ENCODE peak calls at places on chromosomes 13 and 19, in four cellular contexts. Q is stomach, W is GM23338, B is Panc1. P is an unnamed sample.
A peak's percentile ranks its signal among the peaks of the same experiment; 100 is the strongest.

GRCh38 chr13:43036386-43037220 is 13.2 kb downstream of the DNAJC15 start:
- DNase-seq in Q (no peak), W (peak; percentile 12), B (no peak), P (no peak)

GRCh38 chr13:65724261-65724660 is 1505.9 kb downstream of the PCDH9 start:
- DNase-seq in Q (no peak), W (no peak), B (no peak), P (no peak)

GRCh38 chr19:38114651-38115050 is 109.4 kb downstream of the DPF1 start:
- DNase-seq in Q (no peak), W (no peak), B (no peak), P (no peak)

GRCh38 chr13:37010424-37010823 is 9.8 kb downstream of the EXOSC8 start:
- DNase-seq in Q (no peak), W (no peak), B (no peak), P (no peak)

GRCh38 chr13:72384879-72385278 is 342.6 kb downstream of the MZT1 start:
- DNase-seq in Q (no peak), W (no peak), B (no peak), P (no peak)

GRCh38 chr19:17329061-17329767 is 5.4 kb downstream of the ANO8 start:
- DNase-seq in Q (no peak), W (peak; percentile 68), B (no peak), P (no peak)

GRCh38 chr19:6246174-6247006 is 33.4 kb downstream of the MLLT1 start:
- DNase-seq in Q (no peak), W (no peak), B (no peak), P (no peak)

GRCh38 chr13:85503797-85504196 is 295.4 kb downstream of the SLITRK6 start:
- DNase-seq in Q (no peak), W (no peak), B (no peak), P (no peak)

GRCh38 chr13:42396901-42397670 is 125.1 kb downstream of the AKAP11 start:
- DNase-seq in Q (no peak), W (no peak), B (no peak), P (no peak)

GRCh38 chr19:7751157-7751783 is 3.9 kb upstream of the CD209 start:
- DNase-seq in Q (no peak), W (no peak), B (no peak), P (no peak)

GRCh38 chr13:80873589-80873988 is 532.7 kb upstream of the SPRY2 start:
- DNase-seq in Q (no peak), W (no peak), B (no peak), P (no peak)

DNA sequence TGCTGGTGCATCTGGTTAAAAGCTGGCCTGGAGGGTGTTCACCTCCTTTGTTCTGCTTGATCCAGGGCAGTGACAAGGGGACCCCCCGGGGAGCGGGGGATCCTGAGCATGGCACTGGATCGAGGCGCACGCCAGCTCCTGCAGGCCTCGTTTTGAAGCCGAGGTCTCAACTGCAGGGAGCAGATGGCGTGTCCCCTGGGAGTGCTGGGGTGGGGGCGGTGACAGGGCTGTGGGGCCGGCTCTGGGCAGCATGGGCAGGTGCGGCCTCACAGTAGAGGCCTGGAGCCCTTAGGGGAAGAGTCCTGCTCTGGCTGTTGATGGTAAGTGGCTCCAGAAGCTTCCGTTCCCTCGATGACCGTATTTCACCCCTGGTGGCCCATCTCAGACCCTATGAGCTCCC is 51.8 kb downstream of the CRTC1 start:
- DNase-seq in Q (no peak), W (no peak), B (no peak), P (no peak)
- H3K27ac ChIP-seq in Q (no peak overlapping the region), W (no peak overlapping the region), B (no peak overlapping the region), P (no peak overlapping the region)

GRCh38 chr13:44159633-44160279 is 213.9 kb upstream of the SERP2 start:
- DNase-seq in Q (no peak), W (no peak), B (peak; percentile 58), P (no peak)
- TF ChIP-seq POLR2AphosphoS5 in Q (no peak), W (no peak), B (no peak), P (no peak)

GRCh38 chr19:1908364-1908678 is 3.1 kb downstream of the ADAT3 start:
- DNase-seq in Q (no peak), W (no peak), B (no peak), P (no peak)
- H3K4me1 ChIP-seq in Q (peaks cover 38% of the 10 kb centered on the region), W (peaks cover 12% of the 10 kb centered on the region), B (peaks cover 17% of the 10 kb centered on the region), P (no peaks in the 10 kb centered on the region)

DNA sequence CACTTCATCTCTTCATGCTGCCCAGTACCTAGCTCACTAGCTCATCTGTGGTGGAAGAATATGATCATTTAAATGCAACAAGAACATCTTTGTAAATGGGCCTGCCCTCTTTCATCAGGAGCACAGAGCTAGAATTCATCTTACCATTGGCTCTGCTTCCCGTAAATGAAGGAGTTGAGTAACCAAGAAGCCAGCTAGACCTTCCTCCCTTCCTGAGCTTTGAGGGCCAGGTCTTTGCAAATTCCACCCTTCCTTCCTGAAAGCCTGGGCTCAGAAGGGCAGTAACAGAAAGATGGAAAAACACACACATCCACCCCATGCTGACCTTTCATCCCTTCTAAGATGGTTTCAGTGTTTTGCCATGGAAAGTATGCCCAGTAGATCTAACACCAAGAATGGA is 82.0 kb downstream of the FRY start:
- DNase-seq in Q (no peak), W (no peak), B (no peak), P (peak; percentile 52)
- H3K27ac ChIP-seq in Q (no peak overlapping the region), W (no peak overlapping the region), B (no peak overlapping the region), P (no peak overlapping the region)

GRCh38 chr19:45217193-45217956 is 27.8 kb downstream of the EXOC3L2 start:
- DNase-seq in Q (no peak), W (peak; percentile 46), B (no peak), P (no peak)

GRCh38 chr19:45216677-45217076 is 28.5 kb downstream of the EXOC3L2 start:
- DNase-seq in Q (no peak), W (no peak), B (no peak), P (peak; percentile 10)

GRCh38 chr19:45213031-45213430 is 32.2 kb downstream of the EXOC3L2 start:
- DNase-seq in Q (no peak), W (peak; percentile 24), B (no peak), P (no peak)

GRCh38 chr19:45217957-45218334 is 27.3 kb downstream of the EXOC3L2 start:
- DNase-seq in Q (no peak), W (peak; percentile 55), B (no peak), P (no peak)

GRCh38 chr19:45215391-45216191 is 29.6 kb downstream of the EXOC3L2 start:
- DNase-seq in Q (peak; percentile 77), W (peak; percentile 77), B (no peak), P (peak; percentile 60)
- TF ChIP-seq POLR2AphosphoS5 in Q (no peak), W (no peak), B (no peak), P (no peak)

GRCh38 chr19:35124098-35125060 is 8.8 kb downstream of the FXYD3 start:
- DNase-seq in Q (peak; percentile 96), W (peak; percentile 64), B (no peak), P (peak; percentile 89)
- H3K4me1 ChIP-seq in Q (peaks cover 38% of the 10 kb centered on the region), W (peaks cover 9% of the 10 kb centered on the region), B (peaks cover 8% of the 10 kb centered on the region), P (peaks cover 3% of the 10 kb centered on the region)

GRCh38 chr19:920051-920857 is 3.1 kb downstream of the KISS1R start:
- DNase-seq in Q (no peak), W (peak; percentile 65), B (no peak), P (no peak)

GRCh38 chr19:917323-918151 is at the start of gene KISS1R:
- DNase-seq in Q (peak; percentile 44), W (peak; percentile 93), B (no peak), P (no peak)

GRCh38 chr19:918481-919156 is 1.5 kb downstream of the KISS1R start:
- DNase-seq in Q (no peak), W (peak; percentile 74), B (no peak), P (no peak)

GRCh38 chr19:918152-918437 is 962 bp downstream of the KISS1R start:
- DNase-seq in Q (no peak), W (no peak), B (no peak), P (no peak)

GRCh38 chr19:919157-920050 is 2.3 kb downstream of the KISS1R start:
- DNase-seq in Q (no peak), W (peak; percentile 75), B (no peak), P (no peak)
- H3K27ac ChIP-seq in Q (no peak overlapping the region), W (no peak overlapping the region), B (no peak overlapping the region), P (no peak overlapping the region)

GRCh38 chr19:10748195-10748923 is 30.5 kb downstream of the DNM2 start:
- DNase-seq in Q (no peak), W (no peak), B (no peak), P (no peak)

GRCh38 chr19:10749435-10750384 is 31.8 kb downstream of the DNM2 start:
- DNase-seq in Q (peak; percentile 87), W (no peak), B (no peak), P (no peak)

GRCh38 chr19:10747271-10747670 is 29.4 kb downstream of the DNM2 start:
- DNase-seq in Q (peak; percentile 58), W (no peak), B (no peak), P (no peak)

GRCh38 chr19:10748924-10749434 is 31.1 kb downstream of the DNM2 start:
- DNase-seq in Q (peak; percentile 97), W (no peak), B (no peak), P (peak; percentile 22)

GRCh38 chr19:10747674-10748073 is 29.8 kb downstream of the DNM2 start:
- DNase-seq in Q (no peak), W (no peak), B (no peak), P (no peak)
- TF ChIP-seq POLR2AphosphoS5 in Q (no peak), W (no peak), B (no peak), P (no peak)

DNA sequence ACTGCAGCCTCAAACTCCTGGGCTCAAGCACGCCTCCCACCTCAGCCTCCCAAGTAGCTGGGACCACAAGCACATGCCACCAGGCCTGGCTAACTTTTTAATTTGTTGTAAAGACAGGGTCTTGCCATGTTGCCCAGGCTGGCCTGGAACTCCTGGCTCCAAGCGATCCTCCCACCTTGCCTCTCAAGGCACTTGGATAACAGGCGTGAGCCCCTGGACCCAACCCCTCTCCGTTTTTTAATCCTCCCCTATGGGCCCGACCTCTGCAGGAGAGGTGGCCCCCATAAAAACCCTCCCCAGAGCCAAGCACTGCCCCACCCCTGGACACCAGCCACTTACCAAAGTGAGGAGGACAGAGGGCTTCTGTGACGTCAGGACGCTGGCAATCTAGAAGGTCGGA is 28.6 kb downstream of the PEPD start:
- DNase-seq in Q (no peak), W (no peak), B (no peak), P (no peak)
- H3K4me1 ChIP-seq in Q (no peaks in the 10 kb centered on the region), W (no peaks in the 10 kb centered on the region), B (no peaks in the 10 kb centered on the region), P (no peaks in the 10 kb centered on the region)